ENCODE peak calls at places on chromosomes 7 and 10, in eight cellular contexts. B, A, M, X, T, D, L and P are unnamed samples.

GRCh38 chr10:61902448-61903183 is 1.1 kb downstream of the ARID5B start:
- DNase-seq in B (peak), A (peak), M (no peak), X (peak), T (peak), D (peak), L (peak), P (no peak)

GRCh38 chr10:62815373-62816111 is 624 bp downstream of the EGR2 start:
- DNase-seq in B (no peak), A (peak), M (no peak), X (no peak), T (peak), D (peak), L (no peak), P (no peak)

GRCh38 chr10:13528875-13529713 is at the start of gene BEND7:
- DNase-seq in B (no peak), A (peak), M (no peak), X (peak), T (peak), D (peak), L (no peak), P (no peak)

GRCh38 chr7:37832194-37832593 is 16.2 kb upstream of the NME8 start:
- DNase-seq in B (peak), A (peak), M (peak), X (peak), T (peak), D (no peak), L (peak), P (no peak)

GRCh38 chr7:12646139-12646538 is 41.3 kb upstream of the ARL4A start:
- DNase-seq in B (peak), A (no peak), M (no peak), X (no peak), T (no peak), D (peak), L (no peak), P (no peak)

GRCh38 chr7:121634356-121634755 is 238.2 kb upstream of the FAM3C start:
- DNase-seq in B (no peak), A (no peak), M (no peak), X (no peak), T (no peak), D (no peak), L (no peak), P (no peak)

GRCh38 chr7:155211173-155211572 is 86.5 kb upstream of the INSIG1 start:
- DNase-seq in B (no peak), A (no peak), M (no peak), X (no peak), T (no peak), D (no peak), L (no peak), P (no peak)

GRCh38 chr7:70634610-70635068 is 497.3 kb upstream of the GALNT17 start:
- DNase-seq in B (peak), A (no peak), M (no peak), X (no peak), T (no peak), D (peak), L (no peak), P (no peak)

GRCh38 chr10:118939216-118940007 is 90.1 kb upstream of the NANOS1 start:
- DNase-seq in B (peak), A (no peak), M (no peak), X (no peak), T (no peak), D (no peak), L (no peak), P (no peak)

GRCh38 chr7:25527665-25528064 is 299.4 kb upstream of the NPVF start:
- DNase-seq in B (no peak), A (no peak), M (no peak), X (no peak), T (no peak), D (no peak), L (no peak), P (no peak)

GRCh38 chr10:55668326-55668922 is 692.6 kb downstream of the ZWINT start:
- DNase-seq in B (no peak), A (no peak), M (no peak), X (no peak), T (no peak), D (no peak), L (no peak), P (no peak)
- TF ChIP-seq CTCF in B (no peak), A (no peak), M (no peak), X (no peak), T (no peak), D (peak), L (no peak), P (peak)

DNA sequence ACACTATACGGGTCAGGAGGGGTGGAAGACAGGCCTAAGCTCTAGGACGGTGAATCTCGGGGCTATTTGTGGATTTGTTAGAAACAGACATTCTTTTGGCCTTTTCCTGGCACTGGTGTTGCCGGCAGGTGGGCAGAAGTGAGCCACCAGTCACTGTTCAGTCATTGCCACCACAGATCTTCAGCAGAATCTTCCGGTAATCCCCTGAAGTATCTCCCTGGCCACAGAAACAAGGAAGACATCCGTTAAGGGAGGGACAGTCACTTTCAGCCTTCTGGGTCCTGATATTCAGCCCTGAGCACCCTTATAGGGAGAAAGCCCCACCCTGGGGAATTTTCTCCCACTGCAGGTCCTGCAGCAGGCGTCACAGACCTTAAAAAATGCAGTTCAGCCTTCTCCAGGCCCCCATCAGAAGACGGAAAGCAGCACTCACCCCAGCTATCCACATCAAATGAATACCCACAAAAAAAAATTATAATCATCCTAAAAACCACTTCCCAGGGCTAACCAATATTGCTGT is 23.2 kb downstream of the PLAC9 start:
- DNase-seq in B (no peak), A (no peak), M (no peak), X (no peak), T (no peak), D (no peak), L (no peak), P (no peak)
- H3K4me3 ChIP-seq in B (no peak), A (no peak), M (peak), X (no peak), T (no peak), D (no peak), L (no peak), P (no peak)

GRCh38 chr7:1189986-1190772 is 30.2 kb upstream of the ZFAND2A start:
- DNase-seq in B (no peak), A (no peak), M (no peak), X (no peak), T (no peak), D (no peak), L (no peak), P (no peak)

GRCh38 chr7:1192171-1192676 is 32.2 kb upstream of the ZFAND2A start:
- DNase-seq in B (peak), A (no peak), M (no peak), X (no peak), T (peak), D (peak), L (no peak), P (no peak)

GRCh38 chr7:1197997-1198632 is 34.6 kb upstream of the UNCX start:
- DNase-seq in B (peak), A (no peak), M (no peak), X (no peak), T (no peak), D (peak), L (no peak), P (no peak)

GRCh38 chr7:1196950-1197349 is 35.7 kb upstream of the UNCX start:
- DNase-seq in B (no peak), A (no peak), M (no peak), X (no peak), T (no peak), D (no peak), L (no peak), P (no peak)

DNA sequence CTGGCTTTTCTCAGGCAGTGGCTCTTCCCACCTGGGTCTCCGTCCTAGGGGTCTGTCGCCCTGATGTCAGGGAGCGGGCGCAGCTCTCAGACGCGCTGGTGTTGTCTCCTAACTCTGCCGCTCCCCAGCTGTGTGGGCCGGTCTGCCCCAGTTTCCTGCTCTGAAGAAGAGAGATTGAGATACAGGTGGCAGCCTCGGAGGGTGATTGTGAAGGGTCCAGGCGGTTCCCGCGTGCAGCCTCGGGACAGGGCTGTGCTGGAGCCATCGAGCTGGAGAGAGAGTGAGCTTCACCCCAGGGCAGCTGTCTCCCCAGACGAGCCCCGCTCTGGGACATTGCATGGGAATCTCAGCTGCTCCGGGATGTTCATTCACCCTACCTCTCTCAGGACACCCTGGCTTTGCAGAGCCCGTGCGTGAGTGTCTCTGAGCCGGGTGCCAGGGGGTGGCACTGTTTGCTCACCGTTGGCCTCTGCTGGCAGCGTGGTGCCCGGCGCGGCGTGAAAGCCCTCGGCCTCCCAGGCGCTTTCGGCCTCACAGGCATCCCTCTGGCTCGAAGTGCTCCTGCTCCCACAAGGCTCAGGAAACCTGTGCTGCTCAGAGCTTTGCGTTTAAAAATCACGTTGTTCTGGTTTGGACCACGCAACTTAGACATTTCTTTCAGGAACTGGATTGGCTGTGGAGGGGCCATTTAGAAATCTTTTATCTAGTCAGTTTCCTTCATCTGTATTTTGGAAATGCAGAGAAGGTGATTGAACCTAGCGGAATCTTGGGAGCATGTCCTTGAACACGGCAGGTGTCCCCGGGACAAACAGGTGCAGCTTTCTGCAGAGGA is 33.8 kb upstream of the ZFAND2A start:
- DNase-seq in B (peak), A (peak), M (no peak), X (peak), T (peak), D (peak), L (peak), P (no peak)
- TF ChIP-seq CTCF in B (peak), A (peak), M (peak), X (peak), T (peak), D (peak), L (peak), P (peak)

DNA sequence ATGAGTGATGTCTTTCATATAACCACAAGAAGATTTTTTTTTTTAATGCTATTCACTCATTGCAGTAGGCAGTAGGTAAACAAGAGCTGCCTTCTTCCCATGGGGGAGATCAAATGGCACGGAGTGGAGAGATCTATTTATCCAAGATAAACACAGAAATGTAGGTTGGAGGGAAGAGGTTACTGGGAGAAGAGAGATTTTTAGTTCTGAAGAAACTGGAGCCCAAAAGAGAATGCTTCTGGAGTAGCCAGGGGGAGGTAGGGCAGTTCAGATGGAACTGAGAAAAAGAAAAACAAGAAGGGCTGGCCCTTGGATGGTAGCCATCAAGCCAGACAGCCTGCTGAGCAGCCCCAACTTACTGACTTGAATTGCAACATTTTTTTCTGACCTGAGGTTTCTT is 270.1 kb upstream of the TPK1 start:
- DNase-seq in B (no peak), A (no peak), M (no peak), X (no peak), T (no peak), D (no peak), L (no peak), P (no peak)
- H3K4me3 ChIP-seq in B (no peak), A (no peak), M (no peak), X (no peak), T (no peak), D (no peak), L (no peak), P (no peak)

GRCh38 chr7:44967571-44968446 is 11.0 kb downstream of the MYO1G start:
- DNase-seq in B (peak), A (no peak), M (no peak), X (no peak), T (peak), D (no peak), L (no peak), P (no peak)
- TF ChIP-seq CTCF in B (peak), A (peak), M (no peak), X (no peak), T (peak), D (peak), L (no peak), P (no peak)

GRCh38 chr7:50821457-50821977 is 38.8 kb upstream of the GRB10 start:
- DNase-seq in B (no peak), A (no peak), M (no peak), X (no peak), T (no peak), D (no peak), L (no peak), P (no peak)

GRCh38 chr7:50824882-50825281 is 42.2 kb upstream of the GRB10 start:
- DNase-seq in B (no peak), A (no peak), M (no peak), X (no peak), T (no peak), D (no peak), L (no peak), P (no peak)

GRCh38 chr7:50818324-50818723 is 35.6 kb upstream of the GRB10 start:
- DNase-seq in B (no peak), A (no peak), M (no peak), X (no peak), T (peak), D (no peak), L (no peak), P (peak)

GRCh38 chr7:50822716-50823115 is 40.0 kb upstream of the GRB10 start:
- DNase-seq in B (peak), A (no peak), M (no peak), X (no peak), T (no peak), D (peak), L (no peak), P (no peak)

DNA sequence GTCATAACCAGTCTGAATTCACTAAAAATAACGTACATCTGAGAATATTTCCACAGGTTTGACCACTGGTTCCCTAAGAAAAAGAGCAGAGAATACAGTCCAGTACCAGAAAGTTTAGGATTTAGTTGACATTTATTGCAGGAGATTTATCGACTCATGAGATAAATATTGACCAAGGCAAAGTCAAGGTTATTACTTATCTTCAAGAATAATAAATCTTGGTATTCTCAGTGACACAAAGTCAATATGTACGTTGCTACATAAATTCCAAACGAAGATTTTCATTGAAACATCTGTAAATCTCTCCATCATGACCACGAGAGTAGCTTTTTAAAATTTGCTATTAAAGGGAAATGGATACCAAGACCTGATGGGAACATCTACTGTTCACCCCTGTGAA is 39.4 kb upstream of the GRB10 start:
- DNase-seq in B (peak), A (no peak), M (no peak), X (no peak), T (no peak), D (no peak), L (no peak), P (no peak)
- H3K4me3 ChIP-seq in B (no peak), A (no peak), M (no peak), X (no peak), T (no peak), D (no peak), L (no peak), P (no peak)

DNA sequence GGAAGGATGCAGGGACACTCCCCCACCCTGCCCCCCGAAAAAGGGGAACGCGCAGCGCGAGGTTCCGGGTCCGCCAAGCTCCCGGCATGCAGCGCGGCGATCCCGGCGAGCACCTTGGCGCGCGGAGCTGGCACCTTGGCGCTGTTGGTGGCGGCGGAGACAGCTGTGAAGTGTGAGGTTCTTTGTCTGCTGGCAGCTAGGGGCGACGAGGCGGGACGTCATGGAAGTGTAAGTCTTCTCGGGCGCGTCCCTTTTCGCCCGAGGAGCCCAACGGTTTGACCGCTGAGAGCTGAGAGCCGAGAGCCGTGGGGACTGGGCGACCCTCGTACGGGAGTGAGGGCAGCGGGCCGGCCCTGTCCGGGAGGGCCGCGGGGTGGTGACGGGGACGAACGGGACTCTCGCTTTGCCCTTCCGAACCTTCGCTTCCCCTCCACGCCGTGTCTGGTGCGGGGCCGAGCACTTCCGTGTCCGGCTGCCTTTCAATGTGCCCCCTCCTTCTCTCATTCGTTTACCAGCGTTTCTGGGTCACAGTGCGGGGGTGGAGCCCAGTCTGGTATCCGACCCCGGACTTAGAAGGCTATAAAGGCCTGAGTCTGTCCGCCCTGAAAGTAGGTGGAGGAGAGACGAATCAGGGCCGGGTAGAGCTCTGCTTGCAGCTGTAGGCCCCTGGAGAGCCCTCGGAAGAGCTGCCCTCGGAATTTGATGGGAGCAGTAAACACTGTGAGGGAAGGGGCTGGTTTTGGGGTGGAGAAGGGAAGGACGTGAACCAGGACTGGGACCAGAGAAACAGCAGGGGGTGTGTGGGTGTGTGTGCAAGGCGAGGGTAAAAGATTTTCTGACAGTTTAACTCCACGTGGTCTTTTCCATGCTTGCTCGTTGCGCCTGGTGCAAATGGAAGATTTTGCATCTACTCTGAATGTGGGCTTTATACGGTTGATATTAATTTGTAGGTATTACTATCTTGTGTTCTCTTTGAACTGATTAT is at the start of gene CRCP:
- DNase-seq in B (peak), A (peak), M (peak), X (peak), T (peak), D (peak), L (peak), P (peak)
- TF ChIP-seq CTCF in B (peak), A (peak), M (no peak), X (peak), T (peak), D (no peak), L (no peak), P (no peak)